ENCODE peak calls at places on chromosomes 7 and 10, in six cellular contexts. Y is cardiac septum; K is NCI-H1092; H is activated CD4-positive, alpha-beta T cell treated with anti-CD3 and anti-CD28 coated beads for 48 hours; C is nephron progenitor cell; W is MM.1S. Z is an unnamed sample.

GRCh38 chr7:26993816-26994810 is 101.7 kb downstream of the HOXA1 start:
- DNase-seq in Y (no peak), K (no peak), H (no peak), C (no peak), W (no peak), Z (no peak)

GRCh38 chr10:100866575-100867098 is 46.1 kb upstream of the SLF2 start:
- DNase-seq in Y (no peak), K (no peak), H (no peak), C (no peak), W (no peak), Z (no peak)

GRCh38 chr10:27388761-27389399 is 115.2 kb upstream of the RAB18 start:
- DNase-seq in Y (no peak), K (no peak), H (no peak), C (no peak), W (no peak), Z (no peak)

GRCh38 chr7:149458235-149458634 is 2.6 kb downstream of the ZNF777 start:
- DNase-seq in Y (no peak), K (no peak), H (no peak), C (no peak), W (no peak), Z (no peak)

GRCh38 chr7:34061175-34061574 is 155.8 kb downstream of the BMPER start:
- DNase-seq in Y (no peak), K (no peak), H (no peak), C (no peak), W (no peak), Z (no peak)

GRCh38 chr10:98460837-98461499 is 14.2 kb upstream of the HPS1 start:
- DNase-seq in Y (no peak), K (no peak), H (no peak), C (no peak), W (no peak), Z (peak)

GRCh38 chr7:117111532-117111931 is 158.2 kb downstream of the ST7 start:
- DNase-seq in Y (no peak), K (no peak), H (no peak), C (no peak), W (no peak), Z (no peak)

GRCh38 chr7:24652551-24652950 is 79.3 kb downstream of the PALS2 start:
- DNase-seq in Y (no peak), K (no peak), H (no peak), C (no peak), W (no peak), Z (no peak)

GRCh38 chr7:151046603-151047573 is 1.4 kb upstream of the ASIC3 start:
- DNase-seq in Y (no peak), K (no peak), H (no peak), C (no peak), W (no peak), Z (no peak)

GRCh38 chr7:27157717-27158431 is 1.4 kb upstream of the HOXA7 start:
- DNase-seq in Y (no peak), K (no peak), H (no peak), C (peak), W (no peak), Z (no peak)

GRCh38 chr7:38846280-38846679 is 62.7 kb downstream of the VPS41 start:
- DNase-seq in Y (no peak), K (no peak), H (no peak), C (no peak), W (no peak), Z (no peak)

GRCh38 chr10:63264852-63265617 is 131.9 kb downstream of the NRBF2 start:
- DNase-seq in Y (no peak), K (no peak), H (peak), C (peak), W (peak), Z (peak)

GRCh38 chr10:31618541-31619291 is 299.7 kb downstream of the ZEB1 start:
- DNase-seq in Y (no peak), K (no peak), H (no peak), C (peak), W (no peak), Z (no peak)

GRCh38 chr10:24438800-24439199 is 229.9 kb downstream of the KIAA1217 start:
- DNase-seq in Y (no peak), K (no peak), H (no peak), C (no peak), W (no peak), Z (no peak)

GRCh38 chr10:114068054-114068707 is 24.5 kb downstream of the ADRB1 start:
- DNase-seq in Y (no peak), K (no peak), H (no peak), C (no peak), W (peak), Z (no peak)

GRCh38 chr10:113585949-113586348 is 33.1 kb downstream of the HABP2 start:
- DNase-seq in Y (no peak), K (no peak), H (no peak), C (no peak), W (no peak), Z (no peak)

GRCh38 chr10:43573250-43574034 is 974 bp downstream of the ZNF239 start:
- DNase-seq in Y (no peak), K (no peak), H (peak), C (no peak), W (no peak), Z (no peak)

GRCh38 chr7:26588511-26588910 is 275.9 kb downstream of the SKAP2 start:
- DNase-seq in Y (no peak), K (no peak), H (no peak), C (no peak), W (peak), Z (peak)

GRCh38 chr7:25854059-25854458 is 297.9 kb upstream of the NFE2L3 start:
- DNase-seq in Y (no peak), K (no peak), H (no peak), C (no peak), W (no peak), Z (no peak)

GRCh38 chr7:116674508-116675173 is 2.6 kb downstream of the MET start:
- DNase-seq in Y (no peak), K (no peak), H (no peak), C (no peak), W (no peak), Z (no peak)

GRCh38 chr10:128927389-128927788 is 539.7 kb upstream of the MGMT start:
- DNase-seq in Y (no peak), K (no peak), H (no peak), C (no peak), W (no peak), Z (no peak)

GRCh38 chr7:47283497-47284131 is 298.3 kb downstream of the TNS3 start:
- DNase-seq in Y (peak), K (no peak), H (no peak), C (no peak), W (no peak), Z (no peak)

GRCh38 chr10:88754272-88754671 is 5.5 kb upstream of the LIPN start:
- DNase-seq in Y (no peak), K (no peak), H (no peak), C (no peak), W (no peak), Z (no peak)

GRCh38 chr7:111388912-111389311 is 173.4 kb downstream of the IMMP2L start:
- DNase-seq in Y (no peak), K (no peak), H (no peak), C (no peak), W (peak), Z (no peak)

GRCh38 chr7:78542981-78543380 is 744.4 kb downstream of the PHTF2 start:
- DNase-seq in Y (no peak), K (no peak), H (no peak), C (no peak), W (no peak), Z (no peak)

GRCh38 chr7:4484545-4484944 is 197.6 kb upstream of the FOXK1 start:
- DNase-seq in Y (no peak), K (no peak), H (no peak), C (no peak), W (no peak), Z (no peak)

GRCh38 chr7:74042746-74043522 is 15.0 kb downstream of the ELN start:
- DNase-seq in Y (no peak), K (no peak), H (no peak), C (no peak), W (no peak), Z (peak)

GRCh38 chr10:7264313-7264741 is 146.5 kb downstream of the SFMBT2 start:
- DNase-seq in Y (no peak), K (no peak), H (no peak), C (no peak), W (no peak), Z (no peak)

GRCh38 chr7:83821866-83822265 is 172.9 kb upstream of the SEMA3E start:
- DNase-seq in Y (no peak), K (no peak), H (no peak), C (no peak), W (no peak), Z (no peak)

GRCh38 chr7:108000875-108001758 is 1.8 kb downstream of the LAMB1 start:
- DNase-seq in Y (peak), K (no peak), H (peak), C (peak), W (no peak), Z (no peak)

GRCh38 chr10:105041956-105042355 is 400.9 kb downstream of the SORCS3 start:
- DNase-seq in Y (no peak), K (no peak), H (no peak), C (no peak), W (no peak), Z (no peak)

GRCh38 chr10:103069453-103070331 is 123.4 kb downstream of the NT5C2 start:
- DNase-seq in Y (no peak), K (peak), H (peak), C (peak), W (peak), Z (peak)

Z was measured in NCI-H146.